ENCODE peak calls at places on chromosomes 12 and 14, in eight cellular contexts. L is stimulated activated CD8-positive, alpha-beta memory T cell treated with anti-CD3 and anti-CD28 coated beads, Interleukin-7, amount 100 ng/mL, for 24 hours; Q is cardiac septum; I is stimulated activated CD4-positive, alpha-beta T cell treated with anti-CD3 and anti-CD28 coated beads, Interleukin-4, amount 100 ng/mL, for 24 hours; A is non-pigmented ciliary epithelial cell; U is RWPE1; G is iPS-NIHi11; M is GM13976. T is an unnamed sample.

GRCh38 chr14:102779574-102780315 is 2.5 kb downstream of the TRAF3 start:
- DNase-seq in U (no peak), G (no peak), L (no peak), Q (no peak), A (no peak), I (no peak), M (peak; percentile 21), T (no peak)

GRCh38 chr12:2613674-2614073 is 181.1 kb upstream of the FKBP4 start:
- DNase-seq in G (no peak), A (peak; percentile 87), Q (no peak), I (peak; percentile 51), U (peak; percentile 66), L (no peak), M (no peak), T (peak; percentile 51)

GRCh38 chr12:132449565-132450390 is 40.2 kb upstream of the FBRSL1 start:
- DNase-seq in I (no peak), U (no peak), L (no peak), M (peak; percentile 77), A (no peak), Q (no peak), G (no peak), T (peak; percentile 54)

GRCh38 chr12:15829949-15830348 is 40.8 kb upstream of the EPS8 start:
- DNase-seq in A (no peak), G (no peak), U (no peak), I (no peak), Q (no peak), M (no peak), L (no peak), T (no peak)

GRCh38 chr12:48423200-48423599 is 49.2 kb upstream of the ANP32D start:
- DNase-seq in I (no peak), A (no peak), Q (no peak), G (no peak), M (no peak), L (no peak), U (no peak), T (no peak)

GRCh38 chr12:124445121-124445718 is 122.2 kb downstream of the NCOR2 start:
- DNase-seq in I (no peak), Q (no peak), L (no peak), M (no peak), U (no peak), G (no peak), A (no peak), T (no peak)

GRCh38 chr12:91741932-91742331 is 403.7 kb downstream of the BTG1 start:
- DNase-seq in A (no peak), Q (no peak), M (no peak), G (no peak), L (no peak), I (no peak), U (no peak), T (no peak)

GRCh38 chr14:22271838-22272237 is 317.2 kb downstream of the DAD1 start:
- DNase-seq in G (no peak), L (no peak), M (no peak), A (no peak), I (no peak), U (no peak), Q (no peak), T (no peak)

GRCh38 chr12:86666311-86666710 is 410.1 kb upstream of the MGAT4C start:
- DNase-seq in A (no peak), G (no peak), Q (no peak), U (no peak), L (no peak), M (no peak), I (no peak), T (no peak)

GRCh38 chr12:1665366-1665765 is 25.5 kb upstream of the ADIPOR2 start:
- DNase-seq in I (no peak), M (no peak), G (no peak), L (no peak), A (no peak), U (no peak), Q (no peak), T (no peak)

GRCh38 chr14:68297871-68298468 is 478.4 kb downstream of the RAD51B start:
- DNase-seq in A (no peak), L (no peak), M (no peak), Q (no peak), G (peak; percentile 50), I (no peak), U (peak; percentile 3), T (no peak)

GRCh38 chr12:127282786-127283565 is 984.0 kb upstream of the TMEM132C start:
- DNase-seq in L (no peak), G (no peak), U (no peak), M (no peak), I (no peak), Q (no peak), A (no peak), T (no peak)

GRCh38 chr12:113164014-113164413 is 14.5 kb downstream of the CFAP73 start:
- DNase-seq in U (no peak), M (no peak), I (no peak), G (no peak), A (no peak), Q (no peak), L (no peak), T (no peak)

GRCh38 chr12:59736786-59737185 is 141.0 kb downstream of the SLC16A7 start:
- DNase-seq in G (no peak), A (peak; percentile 83), U (peak; percentile 34), I (no peak), Q (no peak), M (no peak), L (no peak), T (no peak)

GRCh38 chr12:41604830-41605229 is 416.7 kb downstream of the PDZRN4 start:
- DNase-seq in I (no peak), Q (no peak), A (peak; percentile 42), M (no peak), U (no peak), L (no peak), G (no peak), T (no peak)

GRCh38 chr14:44041700-44042099 is 465.4 kb downstream of the FSCB start:
- DNase-seq in L (no peak), G (no peak), Q (no peak), M (no peak), I (no peak), A (no peak), U (no peak), T (peak; percentile 1)

GRCh38 chr14:105034314-105035039 is 13.6 kb upstream of the CDCA4 start:
- DNase-seq in I (no peak), Q (no peak), L (no peak), U (no peak), A (no peak), G (no peak), M (no peak), T (no peak)

GRCh38 chr14:34227834-34228662 is 234.0 kb downstream of the SPTSSA start:
- DNase-seq in Q (peak; percentile 84), A (no peak), L (peak; percentile 34), U (peak; percentile 78), M (peak; percentile 76), G (peak; percentile 83), I (peak; percentile 69), T (peak; percentile 68)

GRCh38 chr14:54314365-54315134 is 82.3 kb upstream of the CDKN3 start:
- DNase-seq in G (no peak), M (no peak), A (no peak), I (no peak), U (no peak), L (no peak), Q (no peak), T (no peak)

GRCh38 chr14:95314609-95315008 is 5.1 kb downstream of the CLMN start:
- DNase-seq in U (peak; percentile 94), Q (no peak), I (peak; percentile 36), L (no peak), A (no peak), G (no peak), M (peak; percentile 67), T (peak; percentile 74)

GRCh38 chr12:27818421-27818918 is 38.4 kb upstream of the MANSC4 start:
- DNase-seq in A (no peak), U (no peak), Q (no peak), I (no peak), G (no peak), L (no peak), M (no peak), T (no peak)

GRCh38 chr12:57521475-57522018 is 1.1 kb upstream of the MBD6 start:
- DNase-seq in Q (no peak), A (peak; percentile 19), M (no peak), L (no peak), I (no peak), U (no peak), G (no peak), T (peak; percentile 29)

GRCh38 chr12:54139030-54139429 is 49.8 kb downstream of the SMUG1 start:
- DNase-seq in L (no peak), M (no peak), Q (no peak), U (no peak), G (no peak), I (no peak), A (no peak), T (no peak)